ENCODE peak calls at places on chromosomes 1 and 21, in six cellular contexts. S is activated naive CD8-positive, alpha-beta T cell treated with anti-CD3 and anti-CD28 coated beads, Interleukin-2, amount 50 U/mL, for 24 hours; C is endothelial cell; Y is sciatic nerve; J is stimulated activated CD4-positive, alpha-beta T cell treated with anti-CD3 and anti-CD28 coated beads, Interleukin-1b, Interleukin-23, amount 100 ng/mL, for 1 hour; I is activated gamma-delta T cell. B is an unnamed sample.

GRCh38 chr1:198151688-198152087 is 5.1 kb upstream of the NEK7 start:
- DNase-seq in Y (no peak), S (no peak), J (no peak), C (no peak), I (no peak), B (no peak)

GRCh38 chr1:181396171-181396670 is 87.1 kb upstream of the CACNA1E start:
- DNase-seq in I (no peak), S (peak; percentile 27), Y (no peak), J (no peak), C (no peak), B (no peak)

GRCh38 chr1:40627987-40628902 is 37.2 kb downstream of the RIMS3 start:
- DNase-seq in Y (no peak), S (no peak), J (no peak), C (no peak), I (no peak), B (no peak)

GRCh38 chr1:77639056-77639455 is 43.4 kb downstream of the ZZZ3 start:
- DNase-seq in C (no peak), I (no peak), J (no peak), S (no peak), Y (no peak), B (no peak)

GRCh38 chr1:84089470-84090261 is 54.4 kb upstream of the PRKACB start:
- DNase-seq in I (no peak), S (no peak), C (no peak), J (no peak), Y (no peak), B (no peak)

GRCh38 chr1:1305300-1306069 is 2.2 kb downstream of the ACAP3 start:
- DNase-seq in C (no peak), J (peak; percentile 34), Y (peak; percentile 85), I (peak; percentile 31), S (peak; percentile 78), B (peak; percentile 69)

GRCh38 chr1:5456090-5456789 is 536.0 kb downstream of the NPHP4 start:
- DNase-seq in J (no peak), C (no peak), S (no peak), I (no peak), Y (no peak), B (no peak)

GRCh38 chr1:21539933-21540332 is 30.7 kb downstream of the ALPL start:
- DNase-seq in I (no peak), C (peak; percentile 61), Y (peak; percentile 64), J (no peak), S (peak; percentile 9), B (no peak)

GRCh38 chr1:185680453-185680852 is 53.7 kb upstream of the HMCN1 start:
- DNase-seq in J (no peak), Y (no peak), C (no peak), S (no peak), I (no peak), B (no peak)

GRCh38 chr1:108686609-108687313 is 5.3 kb upstream of the PRPF38B start:
- DNase-seq in C (no peak), S (no peak), J (no peak), Y (no peak), I (no peak), B (no peak)

GRCh38 chr1:62070384-62071011 is 124.2 kb upstream of the L1TD1 start:
- DNase-seq in S (peak; percentile 4), J (no peak), Y (no peak), I (no peak), C (peak; percentile 25), B (no peak)

GRCh38 chr1:11388617-11389016 is 90.3 kb upstream of the DISP3 start:
- DNase-seq in Y (no peak), C (no peak), I (no peak), S (no peak), J (no peak), B (no peak)

GRCh38 chr1:205287723-205288122 is 33.8 kb downstream of the NUAK2 start:
- DNase-seq in J (no peak), I (no peak), Y (no peak), S (no peak), C (no peak), B (no peak)

GRCh38 chr1:1275836-1276235 is 2.2 kb upstream of the UBE2J2 start:
- DNase-seq in I (no peak), S (no peak), Y (no peak), C (no peak), J (no peak), B (no peak)

GRCh38 chr1:154006136-154006535 is 15.6 kb downstream of the RPS27 start:
- DNase-seq in S (no peak), Y (no peak), C (no peak), J (no peak), I (no peak), B (no peak)

GRCh38 chr1:232463226-232463625 is 166.7 kb downstream of the SIPA1L2 start:
- DNase-seq in J (no peak), C (no peak), Y (no peak), S (no peak), I (no peak), B (no peak)

GRCh38 chr21:26421724-26422123 is 151.4 kb downstream of the CYYR1 start:
- DNase-seq in C (no peak), I (no peak), J (no peak), S (no peak), Y (no peak), B (no peak)

GRCh38 chr21:41024341-41025056 is 143.5 kb upstream of the BACE2 start:
- DNase-seq in C (no peak), J (no peak), S (no peak), I (no peak), Y (no peak), B (no peak)

GRCh38 chr1:45335732-45336365 is 4.1 kb upstream of the TOE1 start:
- DNase-seq in I (no peak), S (no peak), Y (no peak), C (no peak), J (no peak), B (no peak)

GRCh38 chr1:65921461-65921860 is 128.8 kb downstream of the PDE4B start:
- DNase-seq in S (no peak), Y (no peak), C (no peak), J (no peak), I (no peak), B (no peak)

GRCh38 chr1:220224033-220224432 is 48.2 kb downstream of the RAB3GAP2 start:
- DNase-seq in I (no peak), J (no peak), S (no peak), C (no peak), Y (no peak), B (no peak)